ENCODE peak calls at places on chromosomes 13 and 19, in five cellular contexts. V is PC-3, U is neural progenitor cell, H is HepG2, E is HCT116. T is an unnamed sample. For H3K79me2, the result is how much of the 10 kb centered on the place peaks cover.

GRCh38 chr19:28429356-28429755 is 783.6 kb downstream of the UQCRFS1 start:
- DNase-seq in V (no peak), U (no peak), H (no peak), E (no peak), T (no peak)

GRCh38 chr13:43804461-43805070 is 17.8 kb upstream of the ENOX1 start:
- DNase-seq in V (peak), U (peak), H (peak), E (peak), T (peak)

GRCh38 chr19:3626473-3627350 is at the start of gene CACTIN:
- DNase-seq in V (peak), U (peak), H (peak), E (peak), T (peak)

GRCh38 chr19:34265221-34265650 is 10.9 kb downstream of the GARRE1 start:
- DNase-seq in V (no peak), U (no peak), H (no peak), E (no peak), T (no peak)

GRCh38 chr19:6718741-6719539 is 1.5 kb downstream of the C3 start:
- DNase-seq in V (peak), U (peak), H (peak), E (peak), T (no peak)

GRCh38 chr13:94362411-94362909 is 117.0 kb downstream of the DCT start:
- DNase-seq in V (peak), U (peak), H (peak), E (peak), T (peak)

GRCh38 chr13:51961493-51962403 is 49.5 kb downstream of the ATP7B start:
- DNase-seq in V (no peak), U (no peak), H (no peak), E (no peak), T (no peak)

GRCh38 chr13:44692173-44692713 is 116.1 kb upstream of the TSC22D1 start:
- DNase-seq in V (peak), U (no peak), H (no peak), E (peak), T (peak)

GRCh38 chr19:8161135-8161646 is 11.8 kb upstream of the FBN3 start:
- DNase-seq in V (peak), U (peak), H (peak), E (peak), T (peak)

GRCh38 chr19:38182536-38183210 is 41.3 kb downstream of the DPF1 start:
- DNase-seq in V (no peak), U (no peak), H (no peak), E (no peak), T (no peak)

GRCh38 chr19:42092350-42092749 is 16.4 kb downstream of the ZNF574 start:
- DNase-seq in V (peak), U (no peak), H (no peak), E (no peak), T (no peak)

GRCh38 chr19:7417671-7418324 is 69.1 kb downstream of the ARHGEF18 start:
- DNase-seq in V (no peak), U (no peak), H (no peak), E (no peak), T (peak)

DNA sequence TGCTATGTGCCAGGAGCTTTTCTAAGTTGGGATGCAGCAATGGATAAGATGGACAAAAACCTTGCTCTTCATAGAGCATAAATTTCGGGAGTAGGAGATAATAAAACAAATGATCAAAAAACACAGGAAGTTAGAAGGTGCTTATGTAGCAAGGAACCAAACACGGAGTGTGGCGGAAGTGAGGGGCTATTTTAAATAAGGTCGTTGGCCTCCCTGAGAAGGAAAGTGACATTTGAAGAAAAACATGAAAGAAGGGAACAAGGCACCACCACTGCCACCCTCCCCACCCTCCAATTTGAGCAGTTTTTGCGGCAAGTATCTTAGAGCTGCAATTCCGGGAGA is 3.2 kb upstream of the GSX1 start:
- DNase-seq in V (no peak), U (no peak), H (no peak), E (no peak), T (no peak)
- TF ChIP-seq EZH2 in V (no peak), U (no peak), H (no peak), E (no peak), T (no peak)

GRCh38 chr19:1068111-1069001 is 1.4 kb downstream of the ARHGAP45 start:
- DNase-seq in V (no peak), U (no peak), H (no peak), E (no peak), T (no peak)
- H3K27ac ChIP-seq in V (no peak), U (no peak), H (no peak), E (peak), T (no peak)

DNA sequence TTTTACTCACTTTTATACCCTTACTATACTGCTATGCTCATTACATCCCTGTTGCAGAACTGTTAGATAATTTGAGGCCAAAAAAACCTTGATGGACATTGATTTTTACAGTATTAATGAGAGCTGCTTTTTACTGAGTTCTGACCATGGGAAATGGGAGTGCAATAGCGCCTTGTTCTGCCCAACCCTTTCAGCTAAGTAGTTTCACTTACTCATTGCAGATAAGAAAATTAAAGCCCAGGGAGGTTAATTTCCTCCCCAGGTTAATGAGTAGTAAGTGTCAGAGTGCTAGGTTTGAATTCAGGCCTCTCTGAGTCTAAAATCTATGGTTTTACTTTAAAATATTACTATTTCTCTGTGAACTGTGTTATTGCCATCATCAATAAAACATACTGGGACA is 93.6 kb upstream of the RAP2A start:
- DNase-seq in V (no peak), U (no peak), H (no peak), E (no peak), T (no peak)
- H3K79me2 ChIP-seq in V (under half), U (under half), H (under half), E (under half), T (under half)

GRCh38 chr19:55174425-55175116 is 5.5 kb downstream of the SYT5 start:
- DNase-seq in V (no peak), U (no peak), H (no peak), E (no peak), T (no peak)
- TF ChIP-seq EZH2 in V (no peak), U (no peak), H (no peak), E (no peak), T (no peak)

GRCh38 chr13:77477299-77477848 is 58.1 kb upstream of the SCEL start:
- DNase-seq in V (no peak), U (no peak), H (no peak), E (no peak), T (no peak)
- H3K27ac ChIP-seq in V (no peak), U (no peak), H (no peak), E (no peak), T (no peak)

DNA sequence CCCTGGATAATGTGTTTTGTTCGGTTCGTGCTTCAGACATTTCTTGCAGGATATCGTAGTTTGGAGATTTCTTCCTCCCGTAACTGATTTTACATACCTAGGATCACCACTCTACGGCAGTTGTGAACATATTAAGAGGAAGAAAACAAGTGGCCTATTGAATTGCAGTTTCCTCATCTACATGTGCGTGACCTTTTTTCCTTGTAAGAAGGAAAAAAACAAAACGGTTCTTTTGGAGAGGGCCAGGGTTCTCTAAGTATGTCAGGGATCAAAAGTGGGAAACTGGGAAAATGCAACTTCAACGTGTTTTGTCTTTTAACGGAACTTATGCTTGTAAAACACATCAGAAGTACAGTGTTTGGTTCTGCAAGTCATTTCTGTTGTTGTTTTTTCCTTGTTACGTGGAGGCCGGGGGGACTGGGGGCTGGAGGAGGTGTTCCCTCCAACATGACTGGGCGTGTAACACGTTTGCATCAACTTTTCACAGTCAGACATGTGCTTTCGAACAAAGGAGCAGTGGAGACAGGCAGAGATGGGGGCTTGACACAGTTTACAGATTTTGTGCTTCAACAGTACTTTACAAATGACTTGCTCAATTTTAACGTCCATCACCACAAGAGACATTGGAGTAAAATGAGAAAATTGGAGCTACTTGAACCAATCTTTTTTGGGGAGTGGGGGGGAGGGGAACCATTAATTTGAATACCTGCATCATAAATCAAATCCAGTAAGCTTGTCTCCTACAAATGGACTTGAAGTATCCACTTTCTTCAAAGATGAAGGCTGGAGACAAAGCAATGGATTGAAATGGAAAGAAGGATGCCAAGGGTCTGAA is 3.8 kb downstream of the ZC3H4 start:
- DNase-seq in V (peak), U (no peak), H (no peak), E (no peak), T (peak)
- H3K79me2 ChIP-seq in V (half or more), U (half or more), H (half or more), E (under half), T (half or more)

GRCh38 chr13:25169951-25170553 is 2.0 kb downstream of the AMER2 start:
- DNase-seq in V (no peak), U (no peak), H (no peak), E (no peak), T (no peak)
- TF ChIP-seq EZH2 in V (no peak), U (no peak), H (no peak), E (no peak), T (no peak)

DNA sequence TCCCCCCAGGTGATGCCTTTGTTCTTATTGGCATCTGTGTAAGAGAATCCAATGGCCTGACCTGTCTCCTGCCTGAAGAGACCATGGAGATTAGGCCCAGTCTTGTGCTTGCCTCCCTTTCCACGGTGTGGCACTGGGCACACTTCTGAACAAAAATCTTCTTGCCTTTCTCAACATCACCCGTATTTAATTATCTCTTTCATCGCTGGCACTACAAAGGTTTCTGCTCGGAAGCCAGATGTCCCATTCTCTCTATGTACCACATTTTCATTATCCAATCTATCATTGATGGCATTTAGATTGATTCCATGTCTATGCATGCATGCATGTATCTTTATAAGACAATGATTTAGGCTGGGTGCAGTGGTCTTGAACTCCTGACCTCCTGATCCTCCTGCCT is 74.3 kb downstream of the SLC25A15 start:
- DNase-seq in V (no peak), U (no peak), H (no peak), E (no peak), T (no peak)
- H3K27ac ChIP-seq in V (no peak), U (no peak), H (no peak), E (no peak), T (no peak)

GRCh38 chr19:1832046-1832663 is 16.1 kb downstream of the REXO1 start:
- DNase-seq in V (no peak), U (no peak), H (no peak), E (no peak), T (no peak)

GRCh38 chr19:1830568-1830967 is 17.7 kb downstream of the REXO1 start:
- DNase-seq in V (no peak), U (no peak), H (no peak), E (no peak), T (no peak)

GRCh38 chr19:1829958-1830357 is 17.9 kb upstream of the ATP8B3 start:
- DNase-seq in V (no peak), U (no peak), H (no peak), E (no peak), T (no peak)

GRCh38 chr19:1828279-1829238 is 16.5 kb upstream of the ATP8B3 start:
- DNase-seq in V (no peak), U (no peak), H (no peak), E (no peak), T (no peak)

GRCh38 chr19:1830978-1831377 is 17.3 kb downstream of the REXO1 start:
- DNase-seq in V (no peak), U (no peak), H (no peak), E (no peak), T (no peak)
- H3K79me2 ChIP-seq in V (under half), U (under half), H (under half), E (half or more), T (under half)

DNA sequence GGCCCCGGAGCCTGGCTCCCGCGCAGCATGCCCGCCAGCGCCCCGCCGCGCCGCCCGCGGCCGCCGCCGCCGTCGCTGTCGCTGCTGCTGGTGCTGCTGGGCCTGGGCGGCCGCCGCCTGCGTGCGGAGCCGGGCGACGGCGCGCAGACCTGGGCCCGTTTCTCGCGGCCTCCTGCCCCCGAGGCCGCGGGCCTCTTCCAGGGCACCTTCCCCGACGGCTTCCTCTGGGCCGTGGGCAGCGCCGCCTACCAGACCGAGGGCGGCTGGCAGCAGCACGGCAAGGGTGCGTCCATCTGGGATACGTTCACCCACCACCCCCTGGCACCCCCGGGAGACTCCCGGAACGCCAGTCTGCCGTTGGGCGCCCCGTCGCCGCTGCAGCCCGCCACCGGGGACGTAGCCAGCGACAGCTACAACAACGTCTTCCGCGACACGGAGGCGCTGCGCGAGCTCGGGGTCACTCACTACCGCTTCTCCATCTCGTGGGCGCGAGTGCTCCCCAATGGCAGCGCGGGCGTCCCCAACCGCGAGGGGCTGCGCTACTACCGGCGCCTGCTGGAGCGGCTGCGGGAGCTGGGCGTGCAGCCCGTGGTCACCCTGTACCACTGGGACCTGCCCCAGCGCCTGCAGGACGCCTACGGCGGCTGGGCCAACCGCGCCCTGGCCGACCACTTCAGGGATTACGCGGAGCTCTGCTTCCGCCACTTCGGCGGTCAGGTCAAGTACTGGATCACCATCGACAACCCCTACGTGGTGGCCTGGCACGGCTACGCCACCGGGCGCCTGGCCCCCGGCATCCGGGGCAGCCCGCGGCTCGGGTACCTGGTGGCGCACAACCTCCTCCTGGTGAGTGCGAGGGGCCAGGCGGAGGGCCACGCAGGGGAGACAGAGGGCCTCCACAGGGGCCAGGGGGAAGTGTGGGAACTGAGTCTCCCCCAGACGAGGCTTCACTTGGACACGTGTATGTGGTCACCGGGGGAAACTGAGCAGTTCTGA is at the start of gene KL:
- DNase-seq in V (no peak), U (peak), H (no peak), E (no peak), T (no peak)
- TF ChIP-seq EZH2 in V (no peak), U (peak), H (no peak), E (no peak), T (peak)